ENCODE peak calls at places on chromosomes 5 and 9, in nine cellular contexts. L is heart left ventricle; J is cardiac fibroblast; M is PC-9; X is brain microvascular endothelial cell; T is H7; V is Karpas-422; E is fibroblast of mammary gland; R is CD8-positive, alpha-beta T cell. H is an unnamed sample.

GRCh38 chr9:20307662-20308061 is 314.6 kb downstream of the MLLT3 start:
- DNase-seq in R (no peak), V (no peak), T (peak; percentile 47), M (no peak), E (no peak), J (no peak), L (no peak), X (no peak), H (no peak)

GRCh38 chr9:2657427-2657826 is 35.8 kb downstream of the VLDLR start:
- DNase-seq in M (no peak), R (no peak), J (no peak), V (peak; percentile 92), E (no peak), T (no peak), X (no peak), L (no peak), H (peak; percentile 79)

GRCh38 chr5:126538579-126538978 is 56.4 kb downstream of the ALDH7A1 start:
- DNase-seq in M (no peak), L (no peak), X (no peak), J (no peak), R (no peak), T (no peak), V (no peak), E (no peak), H (no peak)

GRCh38 chr5:153267506-153267905 is 223.0 kb upstream of the GRIA1 start:
- DNase-seq in J (no peak), X (no peak), M (no peak), E (peak; percentile 1), L (no peak), T (no peak), R (no peak), V (no peak), H (no peak)

GRCh38 chr5:108884736-108885135 is 137.0 kb downstream of the FER start:
- DNase-seq in X (peak; percentile 86), E (peak; percentile 68), L (no peak), M (no peak), T (no peak), V (no peak), R (no peak), J (peak; percentile 89), H (no peak)

GRCh38 chr9:23830949-23831730 is 5.1 kb upstream of the ELAVL2 start:
- DNase-seq in L (no peak), E (no peak), R (no peak), T (no peak), X (no peak), V (no peak), J (no peak), M (no peak), H (no peak)

GRCh38 chr9:78430387-78430786 is 133.5 kb downstream of the PSAT1 start:
- DNase-seq in L (no peak), V (no peak), T (no peak), R (no peak), M (no peak), J (no peak), X (no peak), E (no peak), H (no peak)

GRCh38 chr5:148060309-148060708 is 3.5 kb upstream of the SPINK5 start:
- DNase-seq in M (no peak), J (no peak), V (no peak), X (no peak), R (no peak), L (no peak), T (no peak), E (no peak), H (no peak)

GRCh38 chr5:167352801-167353200 is 938.6 kb upstream of the WWC1 start:
- DNase-seq in R (no peak), X (no peak), M (peak; percentile 7), E (no peak), T (no peak), V (no peak), L (no peak), J (no peak), H (peak; percentile 73)

GRCh38 chr9:116482740-116483139 is 204.4 kb upstream of the TRIM32 start:
- DNase-seq in J (peak; percentile 76), M (peak; percentile 51), V (no peak), L (no peak), T (peak; percentile 63), R (no peak), E (no peak), X (no peak), H (no peak)

GRCh38 chr5:124790895-124791732 is 44.7 kb upstream of the ZNF608 start:
- DNase-seq in J (peak; percentile 38), R (no peak), V (no peak), E (peak; percentile 16), T (no peak), M (no peak), L (no peak), X (no peak), H (no peak)

GRCh38 chr5:89686081-89686765 is 723.3 kb downstream of the CETN3 start:
- DNase-seq in L (no peak), T (no peak), V (no peak), E (no peak), M (no peak), J (peak; percentile 10), X (no peak), R (no peak), H (no peak)

GRCh38 chr9:21455320-21455719 is 15.1 kb downstream of the IFNA1 start:
- DNase-seq in L (no peak), E (peak; percentile 50), M (no peak), T (peak; percentile 24), R (no peak), X (peak; percentile 11), V (peak; percentile 76), J (peak; percentile 56), H (no peak)

GRCh38 chr9:79945495-79945894 is 373.7 kb downstream of the TLE4 start:
- DNase-seq in J (no peak), E (no peak), M (no peak), L (no peak), V (no peak), X (no peak), T (no peak), R (no peak), H (no peak)

GRCh38 chr5:74179183-74179582 is 461.3 kb downstream of the ENC1 start:
- DNase-seq in E (peak; percentile 93), T (no peak), V (no peak), J (peak; percentile 66), X (peak; percentile 81), L (no peak), R (no peak), M (no peak), H (no peak)

GRCh38 chr9:65437724-65438123 is 152.7 kb upstream of the FOXD4L5 start:
- DNase-seq in X (no peak), L (no peak), R (no peak), J (no peak), E (no peak), T (no peak), M (no peak), V (no peak), H (no peak)

GRCh38 chr9:38690574-38690973 is 29.4 kb downstream of the FAM240B start:
- DNase-seq in L (no peak), E (no peak), J (no peak), M (no peak), X (no peak), R (no peak), V (no peak), T (no peak), H (no peak)

GRCh38 chr5:107563957-107564544 is 106.7 kb downstream of the EFNA5 start:
- DNase-seq in M (peak; percentile 27), X (no peak), R (no peak), T (no peak), L (no peak), J (no peak), E (no peak), V (no peak), H (no peak)

DNA sequence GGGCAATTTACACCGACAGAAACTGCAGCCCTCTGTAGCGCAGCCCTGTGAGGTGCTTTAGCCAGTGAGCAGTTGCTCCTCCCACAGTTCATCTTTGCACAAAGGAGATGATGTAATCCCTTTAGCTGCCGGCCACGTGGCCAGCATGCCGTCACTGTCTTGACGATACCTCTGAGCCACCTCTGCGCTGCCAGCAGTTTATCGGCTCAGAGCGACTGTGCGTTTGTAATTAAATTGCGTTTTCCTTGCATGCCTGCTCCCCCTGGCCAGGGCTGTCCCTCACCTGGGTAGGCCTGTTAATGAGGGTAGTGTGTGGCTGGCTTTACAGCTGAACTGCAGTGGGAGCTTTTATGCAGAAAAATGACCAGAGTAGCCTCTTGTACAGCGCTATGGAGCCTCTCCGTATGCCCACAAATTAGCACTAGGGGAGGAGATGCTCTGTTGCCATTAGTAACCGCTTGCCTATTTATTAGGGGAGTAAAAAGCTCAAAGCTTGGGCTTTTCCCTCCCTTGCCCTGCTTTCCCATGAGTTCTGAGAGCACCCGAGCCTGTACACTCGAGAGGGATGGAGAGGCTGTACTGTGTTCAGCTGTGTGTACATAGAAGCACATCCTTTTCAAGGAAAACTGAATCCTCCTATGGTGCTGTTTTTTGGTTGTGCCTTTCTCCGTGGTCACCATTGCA is 107.1 kb downstream of the TRIO start:
- DNase-seq in T (peak; percentile 64), V (no peak), L (peak; percentile 77), R (no peak), J (peak; percentile 76), E (peak; percentile 84), M (no peak), X (peak; percentile 62), H (no peak)
- H3K4me3 ChIP-seq in T (no peak overlapping the region), V (no peak overlapping the region), L (no peak overlapping the region), R (no peak overlapping the region), J (no peak overlapping the region), E (no peak overlapping the region), M (no peak overlapping the region), X (no peak overlapping the region), H (no peak overlapping the region)

GRCh38 chr9:136202449-136203405 is 2.2 kb downstream of the LHX3 start:
- DNase-seq in T (peak; percentile 96), V (no peak), X (no peak), R (no peak), L (no peak), M (no peak), J (no peak), E (no peak), H (no peak)
- H3K4me3 ChIP-seq in T (peak overlapping the region; percentile 17), V (no peak overlapping the region), X (no peak overlapping the region), R (no peak overlapping the region), L (no peak overlapping the region), M (no peak overlapping the region), J (no peak overlapping the region), E (no peak overlapping the region), H (no peak overlapping the region)

GRCh38 chr9:128067622-128067897 is 440 bp upstream of the NAIF1 start:
- DNase-seq in J (no peak), L (no peak), T (no peak), E (no peak), V (no peak), M (no peak), R (no peak), X (no peak), H (no peak)
- H3K4me3 ChIP-seq in J (peak overlapping the region; percentile 61), L (peak overlapping the region; percentile 6), T (peak overlapping the region; percentile 52), E (peak overlapping the region; percentile 73), V (peak overlapping the region; percentile 86), M (peak overlapping the region; percentile 87), R (peak overlapping the region; percentile 84), X (peak overlapping the region; percentile 63), H (peak overlapping the region; percentile 92)

DNA sequence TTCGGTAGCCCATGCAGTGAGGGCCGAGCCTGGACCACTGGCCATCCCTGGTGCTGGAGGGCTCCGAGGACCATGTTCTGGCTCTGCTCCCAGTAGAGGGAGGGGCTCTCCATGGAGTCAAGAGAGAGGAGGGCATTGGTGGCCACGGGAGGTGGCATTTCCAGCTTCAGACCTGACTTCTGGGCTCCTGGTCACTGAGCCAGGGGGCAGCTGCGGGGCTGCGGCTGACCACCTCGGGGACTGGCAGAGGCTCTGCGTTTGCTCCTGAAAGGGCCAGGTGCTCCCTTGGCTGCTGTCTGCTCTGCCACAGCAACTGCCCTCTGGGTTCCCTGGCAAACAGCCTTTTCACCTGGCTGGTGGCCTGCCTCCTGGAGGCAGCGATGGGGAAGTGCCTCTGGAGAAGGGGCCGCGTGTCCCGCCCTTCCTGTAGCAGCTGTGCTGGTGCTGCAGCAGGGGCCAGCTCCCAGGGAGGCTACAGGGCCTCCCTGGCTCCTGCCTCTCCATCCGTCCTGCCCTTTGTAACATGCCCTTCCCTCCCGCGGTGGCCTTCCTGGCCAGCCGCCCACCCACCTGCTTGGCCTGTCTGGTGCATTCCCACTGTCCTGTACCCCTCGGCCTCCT is 144.6 kb downstream of the CACNA1B start:
- DNase-seq in E (no peak), R (no peak), T (peak; percentile 83), L (no peak), J (no peak), M (no peak), V (no peak), X (no peak), H (no peak)
- H3K4me3 ChIP-seq in E (no peak overlapping the region), R (no peak overlapping the region), T (peak overlapping the region; percentile 8), L (no peak overlapping the region), J (no peak overlapping the region), M (no peak overlapping the region), V (no peak overlapping the region), X (no peak overlapping the region), H (no peak overlapping the region)

H was measured in Jurkat, Clone E6-1.